ENCODE peak calls at places on chromosomes 3 and 15, in ten cellular contexts. P is GM23338; V is naive thymus-derived CD8-positive, alpha-beta T cell; K is GM03348; D is activated naive CD4-positive, alpha-beta T cell treated with anti-CD3 and anti-CD28 coated beads, Interleukin-2, amount 50 U/mL, for 16 hours; G is ovary; X is activated T-helper 1 cell treated with anti-CD3 and anti-CD28 coated beads, Interleukin-12 subunit alpha, Interleukin-12 subunit beta, Interleukin-2, Interleukin-4 antibody, amounts not matched to agents 30 ng/mL and 10 ng/mL and 1 ng/mL, durations not matched to agents 14 hours and 24 hours and 36 hours; F is activated effector memory CD4-positive, alpha-beta T cell treated with anti-CD3 and anti-CD28 coated beads, Interleukin-2, amount 50 U/mL, for 16 hours; C is progenitor cell of endocrine pancreas; J is IMR-90. L is an unnamed sample.
A peak's percentile ranks its signal among the peaks of the same experiment; 100 is the strongest.

GRCh38 chr3:40843851-40844548 is 319.2 kb downstream of the ZNF621 start:
- DNase-seq in P (peak; percentile 23), V (no peak), K (no peak), D (no peak), G (no peak), X (no peak), F (no peak), C (no peak), J (no peak), L (no peak)

GRCh38 chr15:92906038-92906437 is 5.9 kb downstream of the CHD2 start:
- DNase-seq in P (no peak), V (no peak), K (no peak), D (no peak), G (no peak), X (no peak), F (no peak), C (no peak), J (no peak), L (no peak)

GRCh38 chr15:41798607-41799487 is 24.6 kb downstream of the MAPKBP1 start:
- DNase-seq in P (no peak), V (no peak), K (peak; percentile 38), D (no peak), G (no peak), X (no peak), F (peak; percentile 49), C (no peak), J (no peak), L (no peak)

GRCh38 chr3:54122046-54122801 is at the start of gene CACNA2D3:
- DNase-seq in P (peak; percentile 59), V (no peak), K (peak; percentile 57), D (no peak), G (peak; percentile 81), X (no peak), F (no peak), C (peak; percentile 22), J (no peak), L (no peak)

GRCh38 chr3:178646205-178646604 is 110.0 kb downstream of the KCNMB2 start:
- DNase-seq in P (no peak), V (no peak), K (no peak), D (no peak), G (no peak), X (no peak), F (no peak), C (no peak), J (no peak), L (no peak)

GRCh38 chr3:124467980-124468902 is 262.0 kb upstream of the UMPS start:
- DNase-seq in P (peak; percentile 76), V (no peak), K (peak; percentile 85), D (no peak), G (peak; percentile 23), X (no peak), F (peak; percentile 63), C (peak; percentile 61), J (peak; percentile 40), L (peak; percentile 56)

GRCh38 chr3:50126287-50127211 is 28.6 kb upstream of the SEMA3F start:
- DNase-seq in P (peak; percentile 53), V (no peak), K (peak; percentile 79), D (no peak), G (no peak), X (no peak), F (no peak), C (no peak), J (peak; percentile 45), L (peak; percentile 68)

GRCh38 chr15:83970290-83970890 is 265.2 kb upstream of the GOLGA6L4 start:
- DNase-seq in P (no peak), V (no peak), K (no peak), D (no peak), G (no peak), X (no peak), F (no peak), C (no peak), J (no peak), L (no peak)

GRCh38 chr3:127044996-127045395 is 62.1 kb downstream of the PLXNA1 start:
- DNase-seq in P (peak; percentile 61), V (no peak), K (no peak), D (no peak), G (no peak), X (no peak), F (peak; percentile 17), C (no peak), J (peak; percentile 3), L (peak; percentile 59)